ENCODE peak calls at places on chromosomes 5 and 9, in six cellular contexts. B, V, O, U, W and A are unnamed samples.

GRCh38 chr5:130032807-130033206 is 128.5 kb downstream of the CHSY3 start:
- DNase-seq in O (no peak), B (peak), U (no peak), V (no peak), W (peak), A (peak)

GRCh38 chr5:55868846-55869245 is 17.7 kb downstream of the IL31RA start:
- DNase-seq in U (no peak), V (no peak), O (no peak), B (no peak), W (no peak), A (no peak)

GRCh38 chr5:7396169-7397004 is 449 bp downstream of the ADCY2 start:
- DNase-seq in U (peak), V (peak), B (no peak), W (no peak), O (no peak), A (peak)

GRCh38 chr5:135308752-135309151 is 90.3 kb downstream of the MACROH2A1 start:
- DNase-seq in V (no peak), U (no peak), B (no peak), W (no peak), O (no peak), A (no peak)

GRCh38 chr5:149012350-149012749 is 50.5 kb downstream of the SH3TC2 start:
- DNase-seq in O (no peak), V (no peak), W (no peak), U (no peak), B (no peak), A (no peak)

GRCh38 chr5:130065617-130066016 is 161.4 kb downstream of the CHSY3 start:
- DNase-seq in O (no peak), B (no peak), W (no peak), V (no peak), U (no peak), A (no peak)

GRCh38 chr9:88184986-88185385 is 46.7 kb upstream of the SPATA31C2 start:
- DNase-seq in U (no peak), O (no peak), V (no peak), B (no peak), W (no peak), A (no peak)

GRCh38 chr9:118751848-118752223 is 617.4 kb downstream of the BRINP1 start:
- DNase-seq in O (no peak), B (no peak), V (no peak), W (no peak), U (no peak), A (no peak)

GRCh38 chr5:143401253-143401845 is 2.1 kb downstream of the NR3C1 start:
- DNase-seq in B (no peak), V (no peak), O (no peak), U (no peak), W (no peak), A (no peak)